ENCODE peak calls at places on chromosomes 1 and 21, in six cellular contexts. One of them, this sample, is unnamed.

GRCh38 chr1:111743679-111744101 is 4.5 kb upstream of the INKA2 start:
- DNase-seq in K562: peak
- DNase-seq in WTC11: no peak
- DNase-seq in endothelial cell of umbilical vein: peak
- DNase-seq in HepG2: no peak
- DNase-seq in H1: no peak
- DNase-seq in this sample: no peak

GRCh38 chr1:178493301-178493741 is 3.4 kb downstream of the CLEC20A start:
- DNase-seq in endothelial cell of umbilical vein: no peak
- DNase-seq in K562: no peak
- DNase-seq in H1: no peak
- DNase-seq in WTC11: no peak
- DNase-seq in HepG2: no peak
- DNase-seq in this sample: no peak

GRCh38 chr1:59072017-59072947 is 224.6 kb upstream of the FGGY start:
- DNase-seq in endothelial cell of umbilical vein: peak
- DNase-seq in HepG2: no peak
- DNase-seq in H1: no peak
- DNase-seq in WTC11: no peak
- DNase-seq in K562: peak
- DNase-seq in this sample: no peak

GRCh38 chr1:215754112-215754511 is 187.0 kb downstream of the KCTD3 start:
- DNase-seq in H1: no peak
- DNase-seq in HepG2: no peak
- DNase-seq in endothelial cell of umbilical vein: no peak
- DNase-seq in K562: no peak
- DNase-seq in WTC11: no peak
- DNase-seq in this sample: no peak

GRCh38 chr1:6523566-6523965 is 30.7 kb downstream of the NOL9 start:
- DNase-seq in WTC11: peak
- DNase-seq in HepG2: peak
- DNase-seq in endothelial cell of umbilical vein: peak
- DNase-seq in H1: peak
- DNase-seq in K562: peak
- DNase-seq in this sample: peak

GRCh38 chr1:9760824-9761223 is 62.9 kb downstream of the CLSTN1 start:
- DNase-seq in K562: no peak
- DNase-seq in WTC11: no peak
- DNase-seq in HepG2: no peak
- DNase-seq in endothelial cell of umbilical vein: no peak
- DNase-seq in H1: no peak
- DNase-seq in this sample: no peak

GRCh38 chr1:37989381-37989930 is 366 bp downstream of the SF3A3 start:
- DNase-seq in WTC11: no peak
- DNase-seq in K562: peak
- DNase-seq in endothelial cell of umbilical vein: no peak
- DNase-seq in HepG2: no peak
- DNase-seq in H1: no peak
- DNase-seq in this sample: no peak

GRCh38 chr1:3346478-3346877 is 108.0 kb upstream of the ARHGEF16 start:
- DNase-seq in K562: no peak
- DNase-seq in HepG2: no peak
- DNase-seq in endothelial cell of umbilical vein: no peak
- DNase-seq in WTC11: no peak
- DNase-seq in H1: no peak
- DNase-seq in this sample: no peak

GRCh38 chr1:221429262-221429661 is 312.6 kb downstream of the DUSP10 start:
- DNase-seq in K562: no peak
- DNase-seq in endothelial cell of umbilical vein: no peak
- DNase-seq in H1: no peak
- DNase-seq in WTC11: no peak
- DNase-seq in HepG2: no peak
- DNase-seq in this sample: no peak

GRCh38 chr21:31580866-31581276 is 78.6 kb upstream of the SOD1 start:
- DNase-seq in endothelial cell of umbilical vein: peak
- DNase-seq in WTC11: peak
- DNase-seq in K562: peak
- DNase-seq in HepG2: peak
- DNase-seq in H1: no peak
- DNase-seq in this sample: peak

GRCh38 chr1:65359888-65360287 is 50.5 kb downstream of the DNAJC6 start:
- DNase-seq in K562: no peak
- DNase-seq in H1: no peak
- DNase-seq in HepG2: peak
- DNase-seq in WTC11: no peak
- DNase-seq in endothelial cell of umbilical vein: no peak
- DNase-seq in this sample: no peak

GRCh38 chr1:244322791-244323521 is 128.8 kb downstream of the ADSS2 start:
- DNase-seq in WTC11: no peak
- DNase-seq in H1: no peak
- DNase-seq in endothelial cell of umbilical vein: peak
- DNase-seq in HepG2: peak
- DNase-seq in K562: peak
- DNase-seq in this sample: peak

GRCh38 chr1:7727816-7728477 is 43.1 kb upstream of the VAMP3 start:
- DNase-seq in H1: no peak
- DNase-seq in HepG2: no peak
- DNase-seq in endothelial cell of umbilical vein: no peak
- DNase-seq in WTC11: peak
- DNase-seq in K562: no peak
- DNase-seq in this sample: no peak

GRCh38 chr1:182687361-182687760 is 3.0 kb upstream of the RGS8 start:
- DNase-seq in H1: no peak
- DNase-seq in K562: no peak
- DNase-seq in HepG2: no peak
- DNase-seq in endothelial cell of umbilical vein: no peak
- DNase-seq in WTC11: no peak
- DNase-seq in this sample: no peak

GRCh38 chr1:192104852-192105251 is 53.4 kb upstream of the RGS18 start:
- DNase-seq in endothelial cell of umbilical vein: peak
- DNase-seq in H1: no peak
- DNase-seq in K562: no peak
- DNase-seq in WTC11: no peak
- DNase-seq in HepG2: no peak
- DNase-seq in this sample: no peak

GRCh38 chr21:22791986-22792560 is 1793.9 kb downstream of the NCAM2 start:
- DNase-seq in K562: peak
- DNase-seq in H1: no peak
- DNase-seq in endothelial cell of umbilical vein: peak
- DNase-seq in HepG2: peak
- DNase-seq in WTC11: no peak
- DNase-seq in this sample: peak

GRCh38 chr1:11946647-11947046 is 12.1 kb downstream of the PLOD1 start:
- DNase-seq in endothelial cell of umbilical vein: no peak
- DNase-seq in K562: no peak
- DNase-seq in H1: no peak
- DNase-seq in HepG2: no peak
- DNase-seq in WTC11: no peak
- DNase-seq in this sample: no peak

GRCh38 chr1:8797230-8797629 is 20.2 kb downstream of the RERE start:
- DNase-seq in WTC11: no peak
- DNase-seq in endothelial cell of umbilical vein: no peak
- DNase-seq in K562: no peak
- DNase-seq in H1: no peak
- DNase-seq in HepG2: no peak
- DNase-seq in this sample: no peak

GRCh38 chr21:21018841-21019240 is 20.6 kb downstream of the NCAM2 start:
- DNase-seq in endothelial cell of umbilical vein: no peak
- DNase-seq in H1: no peak
- DNase-seq in K562: no peak
- DNase-seq in WTC11: no peak
- DNase-seq in HepG2: no peak
- DNase-seq in this sample: no peak

GRCh38 chr1:12314328-12314903 is 84.6 kb downstream of the VPS13D start:
- DNase-seq in WTC11: no peak
- DNase-seq in endothelial cell of umbilical vein: peak
- DNase-seq in H1: no peak
- DNase-seq in K562: peak
- DNase-seq in HepG2: peak
- DNase-seq in this sample: peak

GRCh38 chr1:168531605-168532345 is 12.0 kb downstream of the XCL2 start:
- DNase-seq in endothelial cell of umbilical vein: no peak
- DNase-seq in H1: no peak
- DNase-seq in WTC11: no peak
- DNase-seq in HepG2: no peak
- DNase-seq in K562: no peak
- DNase-seq in this sample: no peak

GRCh38 chr1:24968941-24969585 is 39.0 kb upstream of the RUNX3 start:
- DNase-seq in H1: no peak
- DNase-seq in K562: no peak
- DNase-seq in HepG2: no peak
- DNase-seq in endothelial cell of umbilical vein: no peak
- DNase-seq in WTC11: no peak
- DNase-seq in this sample: no peak

GRCh38 chr1:27994060-27994459 is 34.3 kb downstream of the XKR8 start:
- DNase-seq in HepG2: no peak
- DNase-seq in K562: no peak
- DNase-seq in WTC11: no peak
- DNase-seq in H1: no peak
- DNase-seq in endothelial cell of umbilical vein: no peak
- DNase-seq in this sample: no peak

GRCh38 chr1:116504308-116505156 is 66.3 kb downstream of the CD58 start:
- DNase-seq in endothelial cell of umbilical vein: no peak
- DNase-seq in HepG2: no peak
- DNase-seq in K562: peak
- DNase-seq in WTC11: no peak
- DNase-seq in H1: no peak
- DNase-seq in this sample: peak

GRCh38 chr1:234611799-234612351 is 1.9 kb upstream of the IRF2BP2 start:
- DNase-seq in K562: peak
- DNase-seq in endothelial cell of umbilical vein: no peak
- DNase-seq in WTC11: peak
- DNase-seq in HepG2: peak
- DNase-seq in H1: no peak
- DNase-seq in this sample: peak

GRCh38 chr1:182149411-182149965 is 88.0 kb upstream of the ZNF648 start:
- DNase-seq in H1: no peak
- DNase-seq in K562: peak
- DNase-seq in HepG2: no peak
- DNase-seq in WTC11: no peak
- DNase-seq in endothelial cell of umbilical vein: no peak
- DNase-seq in this sample: no peak

DNA sequence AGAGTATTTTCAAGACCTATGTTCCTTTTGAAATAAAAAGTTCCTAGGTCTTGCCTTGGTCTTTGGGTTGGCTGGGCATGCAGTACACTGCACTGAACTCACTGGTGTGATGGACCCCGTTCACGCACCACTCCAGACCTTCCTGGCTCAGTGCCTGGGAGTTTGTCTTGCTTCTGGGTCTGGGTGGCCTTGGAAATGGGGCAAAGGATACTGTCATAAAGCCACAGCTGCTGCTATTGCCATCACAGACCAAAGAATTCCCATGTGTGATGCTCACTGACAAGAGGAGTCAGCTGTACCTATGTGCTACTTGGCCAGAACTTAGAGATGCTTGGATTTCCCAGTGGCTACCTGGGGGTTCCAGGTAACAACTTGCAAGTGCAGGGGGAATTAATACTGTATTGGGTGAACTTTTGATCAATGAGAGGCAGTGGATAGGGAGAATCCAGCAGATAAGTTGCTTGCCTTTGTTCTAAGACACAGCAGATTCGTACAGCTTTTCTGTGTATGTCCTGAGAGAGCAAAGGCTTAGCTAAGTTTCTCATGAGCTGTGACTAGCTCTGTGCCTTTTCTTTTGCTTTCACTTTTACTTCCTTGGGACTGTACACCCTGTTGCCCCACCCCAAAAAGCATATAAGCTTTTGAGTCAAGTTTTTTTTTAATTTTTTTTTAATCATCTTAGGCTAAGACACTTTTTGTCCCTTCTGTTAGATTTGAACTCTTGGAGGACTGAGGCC is 115.3 kb downstream of the RUNX1 start:
- DNase-seq in HepG2: no peak
- DNase-seq in K562: no peak
- DNase-seq in WTC11: no peak
- DNase-seq in endothelial cell of umbilical vein: no peak
- DNase-seq in H1: no peak
- DNase-seq in this sample: no peak
- TF ChIP-seq JUN in HepG2: no peak
- TF ChIP-seq JUN in K562: no peak
- TF ChIP-seq JUN in WTC11: no peak
- TF ChIP-seq JUN in endothelial cell of umbilical vein: no peak
- TF ChIP-seq JUN in H1: no peak
- TF ChIP-seq JUN in this sample: no peak

GRCh38 chr1:223819730-223820514 is 25.8 kb downstream of the TP53BP2 start:
- DNase-seq in K562: no peak
- DNase-seq in WTC11: no peak
- DNase-seq in H1: no peak
- DNase-seq in endothelial cell of umbilical vein: no peak
- DNase-seq in HepG2: no peak
- DNase-seq in this sample: no peak
- TF ChIP-seq JUN in K562: no peak
- TF ChIP-seq JUN in WTC11: no peak
- TF ChIP-seq JUN in H1: no peak
- TF ChIP-seq JUN in endothelial cell of umbilical vein: no peak
- TF ChIP-seq JUN in HepG2: no peak
- TF ChIP-seq JUN in this sample: no peak

DNA sequence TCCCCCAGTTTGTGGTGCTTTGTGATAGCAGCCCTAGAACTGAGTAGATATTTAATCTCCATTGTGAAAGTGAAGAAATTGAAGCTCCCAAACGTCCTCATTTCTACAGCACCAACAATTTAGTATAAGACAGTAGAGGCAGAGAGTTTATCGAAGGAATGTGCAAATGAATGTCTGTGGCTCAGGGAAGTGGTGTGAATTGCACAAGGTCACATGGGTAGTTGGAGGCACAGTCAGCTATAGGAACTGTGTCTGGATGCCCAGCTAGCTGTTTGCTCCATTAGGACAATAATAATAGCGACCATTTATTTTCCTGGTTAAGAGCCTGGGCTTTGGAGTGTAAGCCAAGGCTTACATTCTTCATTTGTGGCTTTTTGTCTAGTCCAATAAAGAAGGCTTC is 144.4 kb upstream of the USP24 start:
- DNase-seq in K562: no peak
- DNase-seq in H1: no peak
- DNase-seq in HepG2: no peak
- DNase-seq in endothelial cell of umbilical vein: no peak
- DNase-seq in WTC11: no peak
- DNase-seq in this sample: no peak
- TF ChIP-seq JUN in K562: no peak
- TF ChIP-seq JUN in H1: no peak
- TF ChIP-seq JUN in HepG2: no peak
- TF ChIP-seq JUN in endothelial cell of umbilical vein: no peak
- TF ChIP-seq JUN in WTC11: no peak
- TF ChIP-seq JUN in this sample: no peak

DNA sequence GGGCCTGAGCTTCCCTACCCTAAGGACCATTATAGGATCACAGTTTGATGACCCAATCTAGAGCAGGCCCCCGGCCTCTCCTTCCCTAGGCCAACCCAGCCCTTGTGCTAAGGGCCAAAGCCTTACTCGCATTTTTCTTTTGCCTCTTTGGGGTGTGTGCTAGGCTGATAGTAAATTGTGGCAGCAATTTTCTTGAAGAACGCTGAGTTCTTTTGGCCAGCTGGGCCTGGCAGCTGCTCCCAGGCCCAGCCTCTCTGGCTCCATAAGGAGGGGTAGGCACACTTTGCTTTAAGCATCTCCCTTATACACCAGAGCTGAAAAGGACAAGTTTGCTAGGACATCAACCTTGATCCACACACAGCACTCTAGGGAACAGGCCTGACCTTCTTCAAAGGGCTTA is 4.2 kb downstream of the OLFML2B start:
- DNase-seq in endothelial cell of umbilical vein: no peak
- DNase-seq in WTC11: no peak
- DNase-seq in H1: no peak
- DNase-seq in K562: no peak
- DNase-seq in HepG2: no peak
- DNase-seq in this sample: no peak
- TF ChIP-seq JUN in endothelial cell of umbilical vein: no peak
- TF ChIP-seq JUN in WTC11: no peak
- TF ChIP-seq JUN in H1: no peak
- TF ChIP-seq JUN in K562: no peak
- TF ChIP-seq JUN in HepG2: no peak
- TF ChIP-seq JUN in this sample: no peak

This sample was measured in A549.